ENCODE peak calls at places on chromosomes 7 and 10, in eight cellular contexts. N is left lung, E is hepatocyte, K is right lobe of liver, I is PC-9, D is cardiac muscle cell, Y is thoracic aorta, G is iPS DF 6.9. R is an unnamed sample.

GRCh38 chr10:34835908-34836558 is 20.9 kb upstream of the PARD3 start:
- DNase-seq in N (no peak), E (no peak), K (no peak), I (no peak), D (no peak), Y (no peak), G (no peak), R (no peak)

GRCh38 chr7:34491899-34492298 is 166.1 kb upstream of the NPSR1 start:
- DNase-seq in N (no peak), E (no peak), K (no peak), I (no peak), D (no peak), Y (no peak), G (no peak), R (no peak)

GRCh38 chr10:62528441-62528840 is 154.3 kb downstream of the ZNF365 start:
- DNase-seq in N (no peak), E (no peak), K (no peak), I (no peak), D (no peak), Y (no peak), G (no peak), R (no peak)

GRCh38 chr7:88259656-88260380 is 40.0 kb upstream of the SRI start:
- DNase-seq in N (no peak), E (no peak), K (no peak), I (peak; percentile 85), D (no peak), Y (no peak), G (no peak), R (no peak)

GRCh38 chr7:73894851-73895441 is 34.0 kb downstream of the TMEM270 start:
- DNase-seq in N (peak; percentile 78), E (no peak), K (no peak), I (peak; percentile 79), D (no peak), Y (peak; percentile 89), G (no peak), R (peak; percentile 35)

GRCh38 chr10:97991875-97992274 is 38.5 kb downstream of the CRTAC1 start:
- DNase-seq in N (no peak), E (peak; percentile 68), K (no peak), I (no peak), D (peak; percentile 87), Y (no peak), G (peak; percentile 27), R (peak; percentile 27)

GRCh38 chr7:4944939-4945338 is 14.0 kb downstream of the MMD2 start:
- DNase-seq in N (no peak), E (no peak), K (no peak), I (no peak), D (no peak), Y (no peak), G (no peak), R (no peak)

GRCh38 chr7:42350801-42351200 is 113.8 kb upstream of the GLI3 start:
- DNase-seq in N (no peak), E (no peak), K (no peak), I (no peak), D (no peak), Y (no peak), G (no peak), R (peak; percentile 5)

GRCh38 chr7:128398016-128398840 is 11.6 kb downstream of the IMPDH1 start:
- DNase-seq in N (no peak), E (peak; percentile 69), K (peak; percentile 48), I (no peak), D (peak; percentile 70), Y (no peak), G (no peak), R (peak; percentile 54)

GRCh38 chr10:71959526-71959925 is 4.7 kb upstream of the CHST3 start:
- DNase-seq in N (no peak), E (no peak), K (no peak), I (peak; percentile 57), D (no peak), Y (no peak), G (no peak), R (no peak)

GRCh38 chr7:136868496-136869005 is at the start of gene CHRM2:
- DNase-seq in N (no peak), E (no peak), K (no peak), I (no peak), D (peak; percentile 56), Y (no peak), G (no peak), R (peak; percentile 3)

GRCh38 chr10:11036424-11037011 is 18.8 kb downstream of the CELF2 start:
- DNase-seq in N (no peak), E (peak; percentile 70), K (no peak), I (no peak), D (peak; percentile 50), Y (no peak), G (no peak), R (peak; percentile 54)

GRCh38 chr7:116340201-116340847 is 130.0 kb downstream of the TES start:
- DNase-seq in N (no peak), E (no peak), K (no peak), I (no peak), D (no peak), Y (no peak), G (no peak), R (no peak)

GRCh38 chr7:94417261-94417660 is 22.6 kb downstream of the COL1A2 start:
- DNase-seq in N (no peak), E (no peak), K (no peak), I (no peak), D (no peak), Y (no peak), G (no peak), R (no peak)

GRCh38 chr7:371779-372545 is 82.0 kb downstream of the FOXL3 start:
- DNase-seq in N (peak; percentile 24), E (no peak), K (peak; percentile 15), I (no peak), D (no peak), Y (no peak), G (no peak), R (no peak)

GRCh38 chr7:107856806-107857540 is 34.0 kb upstream of the DLD start:
- DNase-seq in N (no peak), E (peak; percentile 19), K (no peak), I (no peak), D (no peak), Y (no peak), G (no peak), R (no peak)

GRCh38 chr7:710161-710560 is 16.3 kb upstream of the DNAAF5 start:
- DNase-seq in N (peak; percentile 19), E (peak; percentile 1), K (no peak), I (no peak), D (no peak), Y (no peak), G (no peak), R (no peak)

GRCh38 chr7:66557214-66558200 is 71.2 kb upstream of the KCTD7 start:
- DNase-seq in N (peak; percentile 67), E (peak; percentile 78), K (peak; percentile 72), I (no peak), D (peak; percentile 67), Y (no peak), G (peak; percentile 25), R (peak; percentile 63)

GRCh38 chr7:927031-927671 is 27.3 kb downstream of the ADAP1 start:
- DNase-seq in N (peak; percentile 27), E (no peak), K (peak; percentile 17), I (no peak), D (no peak), Y (no peak), G (no peak), R (no peak)

GRCh38 chr10:87976101-87976743 is 112.8 kb downstream of the PTEN start:
- DNase-seq in N (no peak), E (no peak), K (no peak), I (no peak), D (no peak), Y (no peak), G (no peak), R (no peak)

GRCh38 chr10:102645741-102646609 is 1.7 kb downstream of the TRIM8 start:
- DNase-seq in N (peak; percentile 95), E (peak; percentile 88), K (peak; percentile 80), I (peak; percentile 93), D (peak; percentile 68), Y (peak; percentile 68), G (no peak), R (peak; percentile 92)
- H3K4me1 ChIP-seq in N (peaks cover 50% of the 10 kb centered on the region), E (peaks cover 38% of the 10 kb centered on the region), K (peaks cover 52% of the 10 kb centered on the region), I (peaks cover 14% of the 10 kb centered on the region), D (peaks cover 33% of the 10 kb centered on the region), Y (peaks cover 43% of the 10 kb centered on the region), G (peaks cover 17% of the 10 kb centered on the region), R (peaks cover 46% of the 10 kb centered on the region)

GRCh38 chr7:134809611-134810010 is 30.2 kb downstream of the CALD1 start:
- DNase-seq in N (no peak), E (no peak), K (no peak), I (no peak), D (no peak), Y (no peak), G (no peak), R (no peak)
- H3K4me1 ChIP-seq in N (no peaks in the 10 kb centered on the region), E (peaks cover 4% of the 10 kb centered on the region), K (no peaks in the 10 kb centered on the region), I (no peaks in the 10 kb centered on the region), D (no peaks in the 10 kb centered on the region), Y (peaks cover 75% of the 10 kb centered on the region), G (no peaks in the 10 kb centered on the region), R (peaks cover 8% of the 10 kb centered on the region)

DNA sequence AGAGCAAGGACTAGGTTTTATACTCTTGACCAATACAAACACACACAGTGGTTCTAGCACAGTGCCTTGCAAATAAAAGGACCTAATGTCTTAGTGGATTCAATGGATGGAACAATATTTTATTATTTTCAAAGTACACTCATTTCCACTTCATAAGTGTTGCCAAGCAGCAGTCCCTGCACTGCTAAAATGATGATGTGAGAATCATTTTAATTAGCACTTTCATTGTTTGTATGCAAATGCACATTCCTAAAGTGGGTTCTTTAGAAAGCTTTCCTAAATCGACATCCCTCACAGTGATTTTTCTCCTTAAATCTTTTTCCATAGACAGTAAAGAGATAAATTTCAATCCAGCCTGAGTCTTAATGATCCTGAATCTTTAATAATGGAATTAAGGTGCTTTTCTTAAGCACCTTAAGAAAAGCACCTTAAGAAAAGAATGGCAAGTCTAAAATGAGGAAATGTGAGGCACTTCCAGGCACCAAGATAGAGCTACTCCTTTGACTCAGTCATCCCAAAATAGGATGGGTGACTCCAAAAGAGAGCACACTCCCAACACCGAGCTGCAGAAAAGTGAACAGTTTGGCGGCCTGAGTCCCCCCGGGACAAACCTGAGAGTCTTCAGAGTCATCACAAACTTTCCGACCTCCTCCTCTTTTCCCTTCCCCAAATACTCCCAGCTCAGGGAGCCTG is 84.5 kb downstream of the SORBS1 start:
- DNase-seq in N (no peak), E (no peak), K (no peak), I (no peak), D (no peak), Y (no peak), G (no peak), R (no peak)
- H3K4me1 ChIP-seq in N (peaks cover 40% of the 10 kb centered on the region), E (peaks cover 82% of the 10 kb centered on the region), K (peaks cover 91% of the 10 kb centered on the region), I (no peaks in the 10 kb centered on the region), D (peaks cover 72% of the 10 kb centered on the region), Y (peaks cover 82% of the 10 kb centered on the region), G (peaks cover 17% of the 10 kb centered on the region), R (peaks cover 47% of the 10 kb centered on the region)

GRCh38 chr7:44615149-44615611 is 8.8 kb downstream of the OGDH start:
- DNase-seq in N (peak; percentile 70), E (peak; percentile 84), K (no peak), I (no peak), D (no peak), Y (no peak), G (no peak), R (peak; percentile 45)

GRCh38 chr7:44618045-44618444 is 11.6 kb downstream of the OGDH start:
- DNase-seq in N (no peak), E (no peak), K (no peak), I (no peak), D (no peak), Y (no peak), G (no peak), R (no peak)

GRCh38 chr7:44617225-44617885 is 10.9 kb downstream of the OGDH start:
- DNase-seq in N (no peak), E (peak; percentile 71), K (no peak), I (peak; percentile 50), D (no peak), Y (no peak), G (no peak), R (no peak)

GRCh38 chr7:44615793-44616192 is 9.4 kb downstream of the OGDH start:
- DNase-seq in N (no peak), E (no peak), K (no peak), I (no peak), D (no peak), Y (no peak), G (no peak), R (no peak)

GRCh38 chr7:44616545-44616944 is 10.1 kb downstream of the OGDH start:
- DNase-seq in N (no peak), E (no peak), K (no peak), I (no peak), D (no peak), Y (no peak), G (no peak), R (no peak)
- H3K4me1 ChIP-seq in N (peaks cover 80% of the 10 kb centered on the region), E (peaks cover 32% of the 10 kb centered on the region), K (no peaks in the 10 kb centered on the region), I (peaks cover 72% of the 10 kb centered on the region), D (no peaks in the 10 kb centered on the region), Y (peaks cover 9% of the 10 kb centered on the region), G (no peaks in the 10 kb centered on the region), R (peaks cover 59% of the 10 kb centered on the region)